ENCODE peak calls at places on chromosomes 11 and 22, in four cellular contexts. V, K, Q and R are unnamed samples.

GRCh38 chr11:82606738-82607137 is 126.9 kb downstream of the FAM181B start:
- DNase-seq in V (no peak), K (no peak), Q (no peak), R (no peak)

GRCh38 chr11:3375552-3375951 is 3.4 kb downstream of the ZNF195 start:
- DNase-seq in V (no peak), Q (no peak), K (no peak), R (no peak)

GRCh38 chr11:63802637-63803414 is 10.4 kb upstream of the SPINDOC start:
- DNase-seq in Q (no peak), V (no peak), K (no peak), R (peak)

GRCh38 chr22:43994006-43994405 is 30.1 kb upstream of the PARVB start:
- DNase-seq in V (no peak), Q (no peak), K (peak), R (no peak)

GRCh38 chr11:119320593-119321524 is 3.9 kb upstream of the MCAM start:
- DNase-seq in Q (peak), K (peak), V (no peak), R (no peak)

GRCh38 chr11:12139144-12139881 is 28.9 kb downstream of the MICAL2 start:
- DNase-seq in Q (no peak), K (no peak), V (no peak), R (no peak)

GRCh38 chr22:41523464-41524221 is 20.6 kb downstream of the POLR3H start:
- DNase-seq in V (no peak), Q (peak), K (no peak), R (no peak)

GRCh38 chr11:119843760-119844330 is 114.8 kb upstream of the NECTIN1 start:
- DNase-seq in V (no peak), Q (no peak), K (no peak), R (no peak)

GRCh38 chr11:106012744-106013143 is 9.3 kb downstream of the MSANTD4 start:
- DNase-seq in V (no peak), K (no peak), Q (no peak), R (no peak)

GRCh38 chr11:114296190-114296978 is at the start of gene NNMT:
- DNase-seq in K (peak), Q (peak), V (peak), R (peak)

GRCh38 chr11:10451399-10452116 is 3.5 kb upstream of the AMPD3 start:
- DNase-seq in K (no peak), V (no peak), Q (no peak), R (no peak)

GRCh38 chr11:45832835-45833446 is 14.3 kb upstream of the CRY2 start:
- DNase-seq in V (no peak), Q (no peak), K (no peak), R (no peak)

GRCh38 chr11:103220133-103220532 is 110.9 kb downstream of the DYNC2H1 start:
- DNase-seq in K (no peak), V (no peak), Q (no peak), R (no peak)

GRCh38 chr11:67996622-67997459 is 7.1 kb downstream of the UNC93B1 start:
- DNase-seq in Q (peak), K (peak), V (no peak), R (peak)

GRCh38 chr22:23893446-23893956 is 682 bp upstream of the MIF start:
- DNase-seq in V (no peak), K (no peak), Q (no peak), R (no peak)

GRCh38 chr11:2551131-2551530 is 106.3 kb downstream of the KCNQ1 start:
- DNase-seq in K (no peak), Q (peak), V (no peak), R (peak)

GRCh38 chr22:47039356-47039755 is 276.9 kb downstream of the TBC1D22A start:
- DNase-seq in K (no peak), Q (no peak), V (no peak), R (no peak)

GRCh38 chr22:16601437-16602223 is 9.0 kb upstream of the CCT8L2 start:
- DNase-seq in K (peak), Q (no peak), V (no peak), R (no peak)

GRCh38 chr11:123219066-123219697 is 24.1 kb upstream of the CLMP start:
- DNase-seq in K (no peak), V (no peak), Q (no peak), R (no peak)

GRCh38 chr11:108853864-108854263 is 189.0 kb downstream of the DDX10 start:
- DNase-seq in K (no peak), V (no peak), Q (no peak), R (no peak)

GRCh38 chr11:79864882-79865281 is 424.1 kb upstream of the TENM4 start:
- DNase-seq in K (no peak), V (no peak), Q (no peak), R (no peak)

GRCh38 chr11:131464481-131464880 is 94.1 kb downstream of the NTM start:
- DNase-seq in Q (no peak), K (no peak), V (no peak), R (no peak)

GRCh38 chr11:6393989-6394670 is 3.9 kb downstream of the SMPD1 start:
- DNase-seq in V (no peak), K (no peak), Q (no peak), R (no peak)

GRCh38 chr11:77090046-77090372 is 12.6 kb upstream of the OMP start:
- DNase-seq in V (no peak), K (peak), Q (peak), R (peak)

GRCh38 chr11:37770145-37770544 is 1172.1 kb upstream of the RAG2 start:
- DNase-seq in V (no peak), K (no peak), Q (no peak), R (no peak)

GRCh38 chr11:115170133-115170815 is 333.9 kb downstream of the CADM1 start:
- DNase-seq in V (no peak), Q (no peak), K (no peak), R (no peak)

GRCh38 chr11:93570759-93571413 is 27.7 kb upstream of the SMCO4 start:
- DNase-seq in V (peak), K (no peak), Q (no peak), R (no peak)

GRCh38 chr11:134242376-134242775 is 10.8 kb downstream of the THYN1 start:
- DNase-seq in K (no peak), V (no peak), Q (no peak), R (no peak)

GRCh38 chr11:330694-331314 is 10.1 kb upstream of the IFITM3 start:
- DNase-seq in V (no peak), Q (no peak), K (no peak), R (no peak)

GRCh38 chr22:41003976-41004375 is 52.8 kb downstream of the RBX1 start:
- DNase-seq in K (no peak), Q (no peak), V (no peak), R (no peak)

GRCh38 chr11:44987506-44987905 is 36.8 kb upstream of the TP53I11 start:
- DNase-seq in V (no peak), Q (peak), K (no peak), R (no peak)

GRCh38 chr11:3894128-3894731 is 38.8 kb downstream of the STIM1 start:
- DNase-seq in Q (peak), K (peak), V (no peak), R (no peak)

GRCh38 chr11:114302663-114303062 is 6.5 kb downstream of the NNMT start:
- DNase-seq in K (no peak), V (no peak), Q (no peak), R (no peak)

GRCh38 chr11:62461740-62462522 is 43.1 kb downstream of the SCGB1A1 start:
- DNase-seq in V (no peak), Q (no peak), K (no peak), R (no peak)

GRCh38 chr11:66467756-66468155 is 1.1 kb downstream of the PELI3 start:
- DNase-seq in Q (peak), V (no peak), K (peak), R (no peak)
- H3K4me3 ChIP-seq in Q (peak), V (no peak), K (peak), R (peak)

DNA sequence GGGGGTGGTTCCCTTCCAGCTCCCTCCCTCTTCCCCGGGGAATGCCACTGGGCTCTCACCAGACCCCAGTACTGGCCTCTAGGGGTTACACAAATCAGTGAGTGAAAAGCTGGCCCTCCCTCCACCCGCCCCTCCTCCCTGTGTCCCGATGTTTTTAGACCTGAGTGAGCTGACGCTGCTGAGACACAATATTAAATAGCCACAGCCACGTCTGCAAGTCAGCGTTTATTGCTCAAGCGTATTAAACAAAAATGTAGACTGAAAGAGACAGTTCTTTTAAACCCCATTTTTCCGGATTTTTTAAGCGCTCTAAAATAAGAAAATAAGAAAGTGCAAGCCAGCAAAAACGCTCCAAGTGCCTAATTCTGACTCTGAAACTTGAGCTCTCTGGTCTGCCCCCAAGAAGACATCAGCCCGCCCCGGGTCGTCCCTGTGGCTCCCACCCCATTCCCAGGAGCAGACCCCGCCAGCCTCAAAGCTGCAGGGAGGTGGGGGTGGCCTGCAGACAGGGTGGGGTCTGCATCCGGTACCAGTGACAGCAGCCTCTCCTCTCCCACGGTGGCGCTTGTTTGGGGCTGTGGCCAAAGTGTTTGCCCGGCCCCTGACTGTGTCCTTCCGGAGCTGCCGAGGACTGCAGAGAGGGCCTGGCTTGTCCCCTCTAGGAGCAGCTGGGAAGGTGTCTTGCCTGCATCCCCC is 1.2 kb upstream of the TTLL8 start:
- DNase-seq in V (no peak), Q (no peak), K (no peak), R (peak)
- H3K4me3 ChIP-seq in V (no peak), Q (no peak), K (peak), R (no peak)

DNA sequence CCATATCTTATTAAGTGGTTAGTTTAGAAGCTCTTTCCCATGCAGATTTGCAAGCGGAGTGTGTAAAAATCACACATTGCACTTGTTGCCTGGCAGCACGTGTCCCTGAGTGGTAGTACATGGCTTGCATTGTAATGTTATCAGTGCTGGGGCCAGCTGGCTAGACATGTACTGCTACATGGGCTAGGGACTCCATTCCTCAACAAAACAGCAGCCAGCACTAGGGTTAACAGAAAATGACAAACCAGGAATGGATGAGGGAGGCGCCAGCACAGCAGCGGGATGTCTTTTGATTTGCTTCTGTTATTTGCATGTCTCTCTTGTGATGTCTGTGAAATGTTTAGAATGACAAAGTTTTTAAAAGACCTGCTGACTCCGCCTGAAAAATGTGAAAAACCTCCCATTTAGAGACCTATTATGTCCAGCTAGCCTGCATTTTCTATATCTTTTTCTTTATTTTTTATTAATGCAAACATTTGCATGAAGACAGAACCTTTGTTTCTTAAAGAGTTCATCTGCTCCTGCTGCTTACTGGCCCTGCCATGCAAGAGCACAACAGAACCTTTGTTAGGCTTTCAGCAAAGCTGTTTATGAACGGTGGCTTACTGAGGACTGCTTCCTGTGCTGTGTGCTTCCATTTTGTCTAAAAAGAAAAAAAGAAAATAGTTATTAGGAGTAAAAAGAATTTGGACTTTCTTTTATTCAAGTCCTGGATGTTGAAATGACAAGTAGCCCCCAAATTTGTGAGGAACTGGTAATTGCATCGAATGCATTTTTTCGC is 40.7 kb downstream of the CSTPP1 start:
- DNase-seq in Q (no peak), K (no peak), V (no peak), R (no peak)
- H3K4me3 ChIP-seq in Q (no peak), K (no peak), V (no peak), R (no peak)

DNA sequence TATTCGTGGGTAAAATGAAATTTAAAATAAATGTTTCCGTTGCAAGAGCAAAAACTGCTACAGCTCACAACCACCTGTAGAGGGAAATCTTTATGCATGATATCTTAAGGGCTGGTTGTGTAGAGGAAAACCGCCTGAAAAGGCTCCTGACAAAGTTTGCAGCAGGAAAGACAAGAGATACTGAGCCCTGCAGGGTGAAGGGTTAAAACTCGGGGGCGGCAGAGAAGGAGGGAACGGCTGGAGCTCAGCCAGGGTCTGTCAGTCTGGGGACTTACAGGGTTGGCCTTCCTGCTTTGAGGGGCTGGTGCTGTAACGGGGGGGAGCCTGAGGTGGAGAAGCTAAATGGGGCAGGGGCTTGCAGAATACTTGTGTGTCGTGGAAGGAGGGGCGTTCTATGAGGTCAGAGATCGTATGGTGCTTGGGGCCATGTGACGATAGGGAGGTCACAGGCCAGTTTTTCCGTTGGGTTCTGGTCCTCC is 122.9 kb upstream of the HSD17B12 start:
- DNase-seq in V (no peak), Q (no peak), K (no peak), R (no peak)
- H3K4me3 ChIP-seq in V (no peak), Q (no peak), K (no peak), R (no peak)

GRCh38 chr11:116733959-116734517 is 38.7 kb downstream of the BUD13 start:
- DNase-seq in V (no peak), Q (no peak), K (no peak), R (no peak)

GRCh38 chr11:116731097-116731761 is 41.6 kb downstream of the BUD13 start:
- DNase-seq in V (no peak), K (no peak), Q (peak), R (no peak)

GRCh38 chr11:116733386-116733755 is 39.4 kb downstream of the BUD13 start:
- DNase-seq in K (no peak), V (no peak), Q (no peak), R (no peak)

GRCh38 chr11:116731821-116732739 is 40.7 kb downstream of the BUD13 start:
- DNase-seq in K (no peak), Q (peak), V (no peak), R (no peak)

DNA sequence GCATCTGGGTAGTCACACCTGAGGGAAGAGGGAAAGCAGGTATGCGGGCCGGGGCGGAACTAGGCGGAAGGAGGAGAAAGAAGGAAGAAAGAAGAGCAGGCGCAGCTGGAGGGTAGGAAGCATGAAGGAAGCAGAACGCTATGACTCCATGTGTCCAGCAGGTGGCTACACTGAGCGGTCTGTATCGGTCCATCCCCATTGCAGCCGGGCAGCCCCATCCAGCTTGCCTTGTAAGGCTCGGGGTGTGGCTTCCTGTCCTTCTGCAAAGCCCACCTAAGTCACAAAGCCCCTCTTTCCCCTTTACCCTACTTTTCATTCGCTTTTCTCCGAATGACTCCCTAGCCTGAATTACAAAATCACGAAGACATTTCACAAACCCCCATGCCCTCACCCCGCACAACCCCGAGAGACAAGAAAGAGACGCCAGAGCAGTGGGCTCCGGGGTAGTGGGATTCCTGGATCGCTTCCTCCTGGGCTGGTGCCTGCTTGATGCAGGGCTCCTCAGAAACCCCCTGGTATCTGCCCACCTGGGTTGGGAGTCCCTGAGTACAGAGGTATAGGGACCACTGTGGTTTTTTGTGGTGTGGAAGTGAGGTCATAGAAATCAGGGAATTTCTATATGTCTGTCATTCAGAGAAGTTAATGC is 39.9 kb downstream of the BUD13 start:
- DNase-seq in K (peak), V (peak), Q (peak), R (no peak)
- H3K4me3 ChIP-seq in K (no peak), V (no peak), Q (no peak), R (no peak)